ENCODE peak calls at places on chromosome 20, in five cellular contexts. S is neuronal stem cell, U is trophoblast cell, P is H1, Z is mesenchymal stem cell. R is an unnamed sample.

GRCh38 chr20:38878798-38879197 is 47.4 kb upstream of the FAM83D start:
- DNase-seq in S (peak; percentile 44), U (peak; percentile 21), P (no peak), Z (peak; percentile 28), R (peak; percentile 61)

GRCh38 chr20:9488063-9488462 is 26.3 kb upstream of the LAMP5 start:
- DNase-seq in S (no peak), U (no peak), P (no peak), Z (no peak), R (no peak)

GRCh38 chr20:833121-833449 is 430 bp upstream of the FAM110A start:
- DNase-seq in S (no peak), U (no peak), P (no peak), Z (no peak), R (no peak)

GRCh38 chr20:49976542-49976941 is 6.2 kb upstream of the SNAI1 start:
- DNase-seq in S (no peak), U (no peak), P (no peak), Z (no peak), R (no peak)

GRCh38 chr20:50048420-50049166 is 64.4 kb downstream of the UBE2V1 start:
- DNase-seq in S (no peak), U (no peak), P (no peak), Z (no peak), R (no peak)

GRCh38 chr20:13996265-13996664 is 949 bp downstream of the MACROD2 start:
- DNase-seq in S (no peak), U (no peak), P (no peak), Z (no peak), R (no peak)

GRCh38 chr20:53914091-53914860 is 156.1 kb downstream of the BCAS1 start:
- DNase-seq in S (no peak), U (no peak), P (no peak), Z (peak; percentile 43), R (no peak)

GRCh38 chr20:59802471-59803221 is 130.8 kb downstream of the SYCP2 start:
- DNase-seq in S (no peak), U (no peak), P (no peak), Z (no peak), R (peak; percentile 18)

GRCh38 chr20:54347216-54347833 is 128.1 kb upstream of the DOK5 start:
- DNase-seq in S (no peak), U (peak; percentile 30), P (no peak), Z (no peak), R (no peak)

GRCh38 chr20:38201356-38201755 is 36.3 kb upstream of the TGM2 start:
- DNase-seq in S (no peak), U (peak; percentile 81), P (no peak), Z (peak; percentile 88), R (no peak)

GRCh38 chr20:33851842-33852466 is 40.8 kb downstream of the CHMP4B start:
- DNase-seq in S (no peak), U (no peak), P (no peak), Z (no peak), R (no peak)

GRCh38 chr20:38119446-38119845 is 45.6 kb downstream of the TGM2 start:
- DNase-seq in S (no peak), U (no peak), P (no peak), Z (no peak), R (no peak)

GRCh38 chr20:19893356-19893755 is 123.8 kb upstream of the NAA20 start:
- DNase-seq in S (no peak), U (no peak), P (no peak), Z (peak; percentile 38), R (no peak)

GRCh38 chr20:34037767-34038166 is 44.1 kb downstream of the RALY start:
- DNase-seq in S (no peak), U (no peak), P (no peak), Z (peak; percentile 13), R (no peak)

GRCh38 chr20:6708010-6708409 is 59.5 kb upstream of the BMP2 start:
- DNase-seq in S (no peak), U (no peak), P (no peak), Z (peak; percentile 63), R (no peak)

GRCh38 chr20:1336699-1337387 is 7.9 kb upstream of the SDCBP2 start:
- DNase-seq in S (no peak), U (no peak), P (peak; percentile 48), Z (no peak), R (peak; percentile 31)

GRCh38 chr20:36541227-36542018 is at the start of gene MYL9:
- DNase-seq in S (peak; percentile 62), U (no peak), P (peak; percentile 76), Z (peak; percentile 82), R (peak; percentile 76)

GRCh38 chr20:8043687-8044278 is 24.2 kb upstream of the TMX4 start:
- DNase-seq in S (peak; percentile 52), U (peak; percentile 28), P (no peak), Z (peak; percentile 61), R (no peak)

GRCh38 chr20:5931411-5931810 is 18.9 kb downstream of the TRMT6 start:
- DNase-seq in S (no peak), U (no peak), P (no peak), Z (no peak), R (no peak)

GRCh38 chr20:59385461-59385860 is 85.0 kb downstream of the EDN3 start:
- DNase-seq in S (no peak), U (no peak), P (peak; percentile 50), Z (no peak), R (peak; percentile 56)

GRCh38 chr20:13355386-13355785 is 134.3 kb downstream of the ISM1 start:
- DNase-seq in S (no peak), U (peak; percentile 20), P (no peak), Z (peak; percentile 4), R (no peak)

GRCh38 chr20:53757472-53757913 is 163.9 kb upstream of the ZNF217 start:
- DNase-seq in S (no peak), U (no peak), P (no peak), Z (no peak), R (no peak)

GRCh38 chr20:56987992-56988391 is 278.4 kb downstream of the BMP7 start:
- DNase-seq in S (no peak), U (peak; percentile 83), P (no peak), Z (peak; percentile 74), R (no peak)

GRCh38 chr20:13587370-13587769 is 51.4 kb downstream of the TASP1 start:
- DNase-seq in S (no peak), U (no peak), P (no peak), Z (no peak), R (no peak)

GRCh38 chr20:59032023-59032712 is at the start of gene ATP5F1E:
- DNase-seq in S (peak; percentile 94), U (peak; percentile 93), P (peak; percentile 94), Z (peak; percentile 95), R (peak; percentile 96)

DNA sequence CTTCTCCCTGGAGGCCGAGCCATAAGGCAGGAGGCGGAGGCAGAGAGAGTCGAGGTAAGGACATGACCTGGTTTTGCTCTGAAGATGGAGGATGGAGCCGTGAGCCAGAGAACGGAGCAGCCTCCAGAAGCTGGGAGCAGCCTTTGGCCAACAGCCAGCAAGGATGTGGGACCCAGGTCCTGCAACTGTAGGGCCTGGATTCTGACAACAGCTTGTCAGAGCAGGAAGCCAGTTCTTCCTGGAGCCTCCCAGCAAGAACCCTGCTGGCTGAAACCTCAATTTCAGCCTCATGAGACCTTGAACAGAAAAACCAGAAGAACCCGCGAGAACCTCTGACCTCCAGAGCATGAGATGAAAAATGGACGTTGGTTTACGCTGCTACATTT is 13.4 kb upstream of the MRGBP start:
- DNase-seq in S (no peak), U (no peak), P (no peak), Z (no peak), R (no peak)
- H2BK12ac ChIP-seq in S (no peak overlapping the region), U (no peak overlapping the region), P (peak overlapping the region; percentile 39), Z (no peak overlapping the region), R (no peak overlapping the region)

DNA sequence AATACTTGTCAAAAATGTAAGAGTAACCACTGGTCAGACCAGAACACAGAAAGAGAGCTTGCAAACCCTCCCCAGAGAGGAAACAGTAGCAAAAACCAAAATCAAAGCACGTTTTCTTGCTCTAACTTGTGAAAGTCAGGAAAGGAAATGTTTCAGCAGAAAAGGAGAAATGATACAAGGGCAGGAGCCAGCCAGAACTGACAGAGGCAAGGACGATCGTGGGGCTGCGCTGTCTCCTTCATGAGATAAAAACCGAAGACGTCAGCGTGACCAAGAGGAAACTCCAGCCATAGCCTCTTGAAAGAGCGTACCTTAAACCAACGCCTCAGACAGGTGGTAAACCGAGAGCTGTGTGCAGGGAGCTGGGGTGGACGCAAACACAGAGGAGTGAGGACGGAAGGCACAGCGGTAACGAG is 27.5 kb downstream of the LAMA5 start:
- DNase-seq in S (no peak), U (no peak), P (no peak), Z (no peak), R (no peak)
- H2BK12ac ChIP-seq in S (no peak overlapping the region), U (no peak overlapping the region), P (no peak overlapping the region), Z (no peak overlapping the region), R (no peak overlapping the region)

DNA sequence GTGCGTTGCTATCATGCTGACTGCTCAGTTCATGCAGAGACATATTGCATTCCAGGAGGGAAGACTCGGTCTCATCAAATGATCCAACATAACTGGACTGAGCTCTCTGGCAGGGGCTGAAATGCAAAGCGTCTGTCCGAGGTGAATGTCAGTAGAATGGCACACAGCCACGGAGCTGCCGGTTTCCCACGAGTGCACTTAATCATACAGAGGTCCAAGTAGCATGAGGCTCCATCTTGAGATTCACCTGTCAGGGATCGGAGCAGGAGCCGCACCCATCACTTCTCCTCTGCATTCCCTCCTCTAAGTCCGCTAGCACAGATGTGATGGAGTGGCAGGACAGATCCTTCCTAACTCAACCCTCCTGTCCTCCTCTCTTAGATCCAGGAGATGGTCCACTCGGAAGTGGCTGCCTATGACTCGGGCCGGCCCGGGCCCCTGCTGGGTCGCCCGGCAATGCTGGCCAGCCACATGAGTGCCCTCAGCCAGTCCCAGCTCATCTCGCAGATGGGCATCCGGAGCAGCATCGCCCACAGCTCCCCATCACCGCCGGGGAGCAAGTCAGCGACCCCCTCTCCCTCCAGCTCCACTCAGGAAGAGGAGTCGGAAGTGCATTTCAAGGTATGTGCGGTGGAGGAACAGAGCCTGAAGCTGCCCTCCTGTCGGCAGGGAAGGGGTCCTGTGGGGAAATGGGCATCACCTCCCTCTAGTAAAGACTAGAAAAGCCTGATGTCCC is 135.9 kb downstream of the JPH2 start:
- DNase-seq in S (no peak), U (no peak), P (peak; percentile 33), Z (no peak), R (peak; percentile 19)
- H2BK12ac ChIP-seq in S (no peak overlapping the region), U (no peak overlapping the region), P (no peak overlapping the region), Z (no peak overlapping the region), R (no peak overlapping the region)

GRCh38 chr20:47102629-47103028 is 208.0 kb downstream of the EYA2 start:
- DNase-seq in S (no peak), U (no peak), P (no peak), Z (no peak), R (no peak)
- H2BK12ac ChIP-seq in S (no peak overlapping the region), U (no peak overlapping the region), P (no peak overlapping the region), Z (no peak overlapping the region), R (no peak overlapping the region)

DNA sequence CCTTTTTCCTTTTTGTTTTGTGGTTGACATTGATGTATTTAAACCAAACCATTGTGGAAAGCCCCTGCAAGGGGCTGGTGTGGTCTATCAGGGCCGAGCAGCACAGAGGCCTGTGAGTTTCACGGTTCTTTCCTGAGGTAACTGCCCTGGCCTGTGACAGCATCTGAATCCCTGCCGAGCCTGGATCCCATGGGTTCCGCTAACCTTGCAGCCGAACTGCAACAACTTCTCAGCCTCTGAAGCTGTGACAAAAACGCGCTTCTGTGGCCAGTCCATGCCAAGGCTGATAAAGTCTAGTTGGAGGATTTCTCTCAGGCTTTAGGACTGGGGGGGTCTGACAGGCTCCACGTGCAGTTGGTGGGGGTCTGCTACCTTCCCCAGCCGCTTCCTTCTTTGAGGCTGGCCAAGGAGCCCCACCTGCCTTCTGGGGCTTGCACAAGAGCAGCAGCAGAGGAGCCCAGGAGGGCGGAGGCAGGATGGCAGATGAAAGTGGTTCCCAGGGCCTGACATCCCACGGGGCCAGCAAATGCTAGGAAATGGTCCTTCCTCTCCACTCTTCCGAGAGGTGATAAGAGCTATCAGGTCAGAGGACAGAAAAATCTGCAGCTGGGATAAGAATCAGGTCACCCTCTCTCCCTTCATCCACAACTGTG is 150.9 kb downstream of the PREX1 start:
- DNase-seq in S (no peak), U (no peak), P (no peak), Z (no peak), R (no peak)
- H2BK12ac ChIP-seq in S (no peak overlapping the region), U (no peak overlapping the region), P (no peak overlapping the region), Z (no peak overlapping the region), R (no peak overlapping the region)

GRCh38 chr20:3583765-3584164 is 79.4 kb downstream of the GFRA4 start:
- DNase-seq in S (no peak), U (no peak), P (no peak), Z (no peak), R (no peak)
- H2BK12ac ChIP-seq in S (no peak overlapping the region), U (no peak overlapping the region), P (no peak overlapping the region), Z (no peak overlapping the region), R (no peak overlapping the region)

R was measured in H9.